ENCODE peak calls at places on chromosomes 2 and 18, in six cellular contexts. One of them, this sample, is unnamed.
A peak's percentile ranks its signal among the peaks of the same experiment; 100 is the strongest.

GRCh38 chr2:64604929-64605550 is 48.7 kb downstream of the SERTAD2 start:
- DNase-seq in HepG2: no peak
- DNase-seq in GM12892: no peak
- DNase-seq in K562: no peak
- DNase-seq in GM12878: no peak
- DNase-seq in H1: no peak
- DNase-seq in this sample: no peak

GRCh38 chr2:160343404-160343803 is 143.3 kb upstream of the ITGB6 start:
- DNase-seq in HepG2: no peak
- DNase-seq in GM12892: no peak
- DNase-seq in K562: no peak
- DNase-seq in GM12878: no peak
- DNase-seq in H1: no peak
- DNase-seq in this sample: no peak

GRCh38 chr2:236287656-236288055 is 23.4 kb upstream of the ASB18 start:
- DNase-seq in HepG2: no peak
- DNase-seq in GM12892: no peak
- DNase-seq in K562: no peak
- DNase-seq in GM12878: no peak
- DNase-seq in H1: peak; percentile 16
- DNase-seq in this sample: no peak

GRCh38 chr18:47209166-47209565 is 33.0 kb upstream of the IER3IP1 start:
- DNase-seq in HepG2: no peak
- DNase-seq in GM12892: no peak
- DNase-seq in K562: no peak
- DNase-seq in GM12878: no peak
- DNase-seq in H1: no peak
- DNase-seq in this sample: no peak

GRCh38 chr18:30766053-30766452 is 276.5 kb downstream of the DSC3 start:
- DNase-seq in HepG2: no peak
- DNase-seq in GM12892: no peak
- DNase-seq in K562: no peak
- DNase-seq in GM12878: no peak
- DNase-seq in H1: no peak
- DNase-seq in this sample: no peak

GRCh38 chr2:1567556-1568344 is 154.5 kb downstream of the TPO start:
- DNase-seq in HepG2: no peak
- DNase-seq in GM12892: no peak
- DNase-seq in K562: no peak
- DNase-seq in GM12878: no peak
- DNase-seq in H1: no peak
- DNase-seq in this sample: no peak

GRCh38 chr2:204115288-204115687 is 178.7 kb downstream of the ICOS start:
- DNase-seq in HepG2: no peak
- DNase-seq in GM12892: no peak
- DNase-seq in K562: no peak
- DNase-seq in GM12878: no peak
- DNase-seq in H1: no peak
- DNase-seq in this sample: no peak

GRCh38 chr2:237488295-237488694 is 1.2 kb downstream of the MLPH start:
- DNase-seq in HepG2: no peak
- DNase-seq in GM12892: no peak
- DNase-seq in K562: no peak
- DNase-seq in GM12878: no peak
- DNase-seq in H1: no peak
- DNase-seq in this sample: no peak

GRCh38 chr2:157899125-157899839 is 23.2 kb upstream of the ACVR1 start:
- DNase-seq in HepG2: no peak
- DNase-seq in GM12892: no peak
- DNase-seq in K562: peak; percentile 72
- DNase-seq in GM12878: no peak
- DNase-seq in H1: no peak
- DNase-seq in this sample: no peak

GRCh38 chr2:53130441-53130943 is 637.1 kb upstream of the CHAC2 start:
- DNase-seq in HepG2: no peak
- DNase-seq in GM12892: no peak
- DNase-seq in K562: no peak
- DNase-seq in GM12878: no peak
- DNase-seq in H1: no peak
- DNase-seq in this sample: no peak

GRCh38 chr2:111036042-111036441 is 84.7 kb upstream of the BCL2L11 start:
- DNase-seq in HepG2: no peak
- DNase-seq in GM12892: no peak
- DNase-seq in K562: no peak
- DNase-seq in GM12878: no peak
- DNase-seq in H1: peak; percentile 10
- DNase-seq in this sample: no peak

GRCh38 chr2:165601866-165602636 is 132.6 kb downstream of the CSRNP3 start:
- DNase-seq in HepG2: no peak
- DNase-seq in GM12892: no peak
- DNase-seq in K562: no peak
- DNase-seq in GM12878: no peak
- DNase-seq in H1: no peak
- DNase-seq in this sample: no peak

GRCh38 chr18:21203842-21204241 is 38.2 kb upstream of the GREB1L start:
- DNase-seq in HepG2: no peak
- DNase-seq in GM12892: no peak
- DNase-seq in K562: no peak
- DNase-seq in GM12878: no peak
- DNase-seq in H1: peak; percentile 33
- DNase-seq in this sample: no peak

GRCh38 chr2:64137996-64138395 is 6.2 kb downstream of the PELI1 start:
- DNase-seq in HepG2: no peak
- DNase-seq in GM12892: no peak
- DNase-seq in K562: no peak
- DNase-seq in GM12878: no peak
- DNase-seq in H1: no peak
- DNase-seq in this sample: no peak

GRCh38 chr2:95277246-95277906 is 3.1 kb downstream of the PROM2 start:
- DNase-seq in HepG2: peak; percentile 12
- DNase-seq in GM12892: no peak
- DNase-seq in K562: peak; percentile 72
- DNase-seq in GM12878: no peak
- DNase-seq in H1: no peak
- DNase-seq in this sample: no peak

GRCh38 chr2:208294482-208295024 is 28.5 kb downstream of the PIKFYVE start:
- DNase-seq in HepG2: no peak
- DNase-seq in GM12892: no peak
- DNase-seq in K562: no peak
- DNase-seq in GM12878: no peak
- DNase-seq in H1: no peak
- DNase-seq in this sample: no peak

GRCh38 chr2:32772623-32773221 is 144.9 kb downstream of the TTC27 start:
- DNase-seq in HepG2: peak; percentile 48
- DNase-seq in GM12892: no peak
- DNase-seq in K562: peak; percentile 61
- DNase-seq in GM12878: no peak
- DNase-seq in H1: peak; percentile 48
- DNase-seq in this sample: peak; percentile 17

GRCh38 chr2:182615036-182615435 is 101.0 kb upstream of the DNAJC10 start:
- DNase-seq in HepG2: no peak
- DNase-seq in GM12892: no peak
- DNase-seq in K562: no peak
- DNase-seq in GM12878: no peak
- DNase-seq in H1: no peak
- DNase-seq in this sample: no peak

GRCh38 chr2:179525340-179525739 is 260.7 kb upstream of the SESTD1 start:
- DNase-seq in HepG2: no peak
- DNase-seq in GM12892: no peak
- DNase-seq in K562: no peak
- DNase-seq in GM12878: no peak
- DNase-seq in H1: no peak
- DNase-seq in this sample: no peak

GRCh38 chr2:7118606-7119503 is 201.6 kb downstream of the RNF144A start:
- DNase-seq in HepG2: no peak
- DNase-seq in GM12892: no peak
- DNase-seq in K562: no peak
- DNase-seq in GM12878: no peak
- DNase-seq in H1: no peak
- DNase-seq in this sample: peak; percentile 28

GRCh38 chr2:138327967-138328366 is 173.6 kb upstream of the SPOPL start:
- DNase-seq in HepG2: no peak
- DNase-seq in GM12892: no peak
- DNase-seq in K562: no peak
- DNase-seq in GM12878: no peak
- DNase-seq in H1: no peak
- DNase-seq in this sample: no peak

DNA sequence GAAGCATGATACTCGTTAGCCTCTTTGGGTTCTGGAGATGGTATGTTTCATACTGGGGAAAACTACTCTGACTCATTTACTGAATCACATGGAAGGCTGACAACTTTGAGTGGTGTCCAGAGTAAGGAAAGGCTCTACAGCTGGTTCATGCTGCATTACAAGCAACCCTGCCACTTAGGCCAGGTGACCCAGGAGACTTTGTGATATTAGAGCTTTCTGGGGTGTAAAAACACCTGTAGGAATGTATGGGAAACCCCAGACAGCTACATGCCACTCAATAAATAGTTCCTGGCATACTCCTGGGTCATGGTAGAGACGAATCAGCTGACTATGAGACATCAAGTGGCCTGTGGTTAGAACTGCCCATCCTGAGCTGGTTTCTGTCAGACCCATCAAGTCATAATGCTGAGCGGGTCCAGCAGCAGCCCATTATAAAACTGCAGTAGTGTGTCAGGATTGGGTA is 21.3 kb upstream of the TCF7L1 start:
- DNase-seq in HepG2: no peak
- DNase-seq in GM12892: no peak
- DNase-seq in K562: no peak
- DNase-seq in GM12878: no peak
- DNase-seq in H1: no peak
- DNase-seq in this sample: no peak
- TF ChIP-seq TAF1 in HepG2: no peak
- TF ChIP-seq TAF1 in GM12892: no peak
- TF ChIP-seq TAF1 in K562: no peak
- TF ChIP-seq TAF1 in GM12878: no peak
- TF ChIP-seq TAF1 in H1: no peak
- TF ChIP-seq TAF1 in this sample: no peak

GRCh38 chr2:214809751-214810564 is 475 bp upstream of the BARD1 start:
- DNase-seq in HepG2: peak; percentile 96
- DNase-seq in GM12892: peak; percentile 84
- DNase-seq in K562: peak; percentile 91
- DNase-seq in GM12878: peak; percentile 87
- DNase-seq in H1: peak; percentile 100
- DNase-seq in this sample: peak; percentile 88
- TF ChIP-seq POLR2A in HepG2: peak; percentile 93
- TF ChIP-seq POLR2A in GM12892: peak; percentile 75
- TF ChIP-seq POLR2A in K562: peak; percentile 58
- TF ChIP-seq POLR2A in GM12878: peak; percentile 76
- TF ChIP-seq POLR2A in H1: peak; percentile 53
- TF ChIP-seq POLR2A in this sample: peak; percentile 71

DNA sequence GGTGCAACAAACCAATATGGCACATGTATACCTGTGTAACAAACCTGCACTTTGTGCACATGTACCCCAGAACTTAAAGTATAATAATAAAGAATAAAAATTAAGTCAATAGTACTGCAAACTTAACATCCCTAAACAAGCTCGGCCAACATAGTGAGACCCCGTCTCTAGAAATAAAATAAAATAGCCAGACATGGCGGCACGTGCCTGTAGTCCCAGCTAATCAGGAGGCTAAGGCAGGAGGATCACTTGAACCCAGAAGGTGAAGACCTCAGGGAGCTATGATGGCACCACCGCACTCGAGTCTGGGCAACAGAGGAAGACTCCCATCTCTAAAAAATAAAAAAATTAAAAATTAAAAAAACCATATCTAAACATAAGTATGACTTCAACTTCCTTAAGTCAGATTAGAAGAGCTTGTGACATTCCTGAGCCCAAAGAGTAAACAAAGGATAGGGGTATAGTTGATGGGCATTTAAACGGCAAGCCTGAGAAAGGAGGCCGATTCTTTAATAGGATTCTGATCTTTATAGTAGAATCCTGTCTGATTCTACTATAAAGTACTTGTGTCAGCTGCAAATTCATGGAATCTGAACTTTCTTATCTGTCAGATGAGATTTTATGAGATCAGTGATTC is 1.6 kb downstream of the FAM124B start:
- DNase-seq in HepG2: no peak
- DNase-seq in GM12892: no peak
- DNase-seq in K562: no peak
- DNase-seq in GM12878: no peak
- DNase-seq in H1: no peak
- DNase-seq in this sample: no peak
- TF ChIP-seq TAF1 in HepG2: no peak
- TF ChIP-seq TAF1 in GM12892: no peak
- TF ChIP-seq TAF1 in K562: no peak
- TF ChIP-seq TAF1 in GM12878: no peak
- TF ChIP-seq TAF1 in H1: no peak
- TF ChIP-seq TAF1 in this sample: no peak

GRCh38 chr2:54569745-54570296 is 113.7 kb downstream of the SPTBN1 start:
- DNase-seq in HepG2: no peak
- DNase-seq in GM12892: no peak
- DNase-seq in K562: no peak
- DNase-seq in GM12878: peak; percentile 84
- DNase-seq in H1: no peak
- DNase-seq in this sample: no peak

GRCh38 chr2:54572636-54573531 is 116.8 kb downstream of the SPTBN1 start:
- DNase-seq in HepG2: no peak
- DNase-seq in GM12892: no peak
- DNase-seq in K562: peak; percentile 18
- DNase-seq in GM12878: no peak
- DNase-seq in H1: no peak
- DNase-seq in this sample: no peak

GRCh38 chr2:54570321-54570881 is 114.3 kb downstream of the SPTBN1 start:
- DNase-seq in HepG2: no peak
- DNase-seq in GM12892: no peak
- DNase-seq in K562: no peak
- DNase-seq in GM12878: no peak
- DNase-seq in H1: no peak
- DNase-seq in this sample: no peak

GRCh38 chr2:54572262-54572635 is 116.1 kb downstream of the SPTBN1 start:
- DNase-seq in HepG2: peak; percentile 93
- DNase-seq in GM12892: no peak
- DNase-seq in K562: peak; percentile 28
- DNase-seq in GM12878: no peak
- DNase-seq in H1: no peak
- DNase-seq in this sample: no peak

DNA sequence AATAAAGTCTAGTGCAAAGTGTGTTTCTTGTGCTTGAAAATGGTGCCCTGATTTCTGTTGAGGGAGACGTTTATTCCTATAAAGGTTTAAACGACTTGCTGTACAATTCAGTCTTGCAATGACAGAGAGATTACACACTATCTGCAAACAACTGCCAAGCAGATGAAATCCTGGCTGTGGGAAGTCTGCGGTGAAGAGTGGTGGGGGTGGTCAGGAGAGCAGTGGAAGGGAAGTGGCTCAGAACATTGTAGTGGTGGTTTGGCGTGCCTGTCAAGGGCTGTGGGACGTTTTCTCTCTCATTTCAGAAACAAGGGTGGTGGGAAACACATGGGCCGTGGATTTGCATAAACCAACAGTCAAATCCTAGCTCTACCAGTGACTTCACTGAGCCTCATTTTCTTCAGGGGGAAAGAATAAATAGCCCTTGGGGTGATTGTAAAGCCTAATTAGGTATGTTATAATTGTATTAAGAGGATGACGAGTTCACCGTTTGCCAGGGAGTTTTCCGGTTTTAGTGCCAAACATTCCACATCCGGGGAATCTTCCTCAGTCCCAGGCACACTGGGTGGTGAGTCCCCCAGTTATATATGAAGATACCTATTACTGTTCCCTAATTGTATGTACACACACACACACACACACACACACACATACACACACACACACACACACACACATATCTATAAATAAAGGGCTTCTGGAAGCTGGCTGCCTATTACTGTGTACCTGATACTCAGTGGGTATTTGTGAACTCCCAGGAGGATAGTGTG is 115.0 kb downstream of the SPTBN1 start:
- DNase-seq in HepG2: peak; percentile 79
- DNase-seq in GM12892: no peak
- DNase-seq in K562: peak; percentile 26
- DNase-seq in GM12878: peak; percentile 98
- DNase-seq in H1: no peak
- DNase-seq in this sample: no peak
- TF ChIP-seq POLR2A in HepG2: no peak
- TF ChIP-seq POLR2A in GM12892: peak; percentile 71
- TF ChIP-seq POLR2A in K562: no peak
- TF ChIP-seq POLR2A in GM12878: peak; percentile 74
- TF ChIP-seq POLR2A in H1: no peak
- TF ChIP-seq POLR2A in this sample: peak; percentile 53

This sample was measured in GM12891.